ENCODE peak calls at places on chromosomes 16 and 17, in four cellular contexts. One of them, this sample, is unnamed.
A peak's percentile ranks its signal among the peaks of the same experiment; 100 is the strongest.

GRCh38 chr16:86595983-86596605 is 17.7 kb downstream of the FOXL1 start:
- DNase-seq in stimulated activated CD4-positive, alpha-beta T cell treated with anti-CD3 and anti-CD28 coated beads, TNF-alpha, amount 100 ng/mL, for 1 hour: no peak
- DNase-seq in fibroblast of the aortic adventitia: no peak
- DNase-seq in HuH-7: no peak
- DNase-seq in this sample: no peak

GRCh38 chr16:57863434-57864160 is 61.3 kb upstream of the KIFC3 start:
- DNase-seq in stimulated activated CD4-positive, alpha-beta T cell treated with anti-CD3 and anti-CD28 coated beads, TNF-alpha, amount 100 ng/mL, for 1 hour: no peak
- DNase-seq in fibroblast of the aortic adventitia: peak; percentile 86
- DNase-seq in HuH-7: no peak
- DNase-seq in this sample: peak; percentile 68

GRCh38 chr16:85350973-85351372 is 238.7 kb upstream of the CIBAR2 start:
- DNase-seq in fibroblast of the aortic adventitia: peak; percentile 90
- DNase-seq in stimulated activated CD4-positive, alpha-beta T cell treated with anti-CD3 and anti-CD28 coated beads, TNF-alpha, amount 100 ng/mL, for 1 hour: no peak
- DNase-seq in HuH-7: no peak
- DNase-seq in this sample: peak; percentile 17

GRCh38 chr17:15963670-15964110 is 18.8 kb downstream of the ADORA2B start:
- DNase-seq in stimulated activated CD4-positive, alpha-beta T cell treated with anti-CD3 and anti-CD28 coated beads, TNF-alpha, amount 100 ng/mL, for 1 hour: no peak
- DNase-seq in fibroblast of the aortic adventitia: peak; percentile 67
- DNase-seq in HuH-7: no peak
- DNase-seq in this sample: no peak

GRCh38 chr16:89009343-89010209 is 32.6 kb upstream of the CBFA2T3 start:
- DNase-seq in stimulated activated CD4-positive, alpha-beta T cell treated with anti-CD3 and anti-CD28 coated beads, TNF-alpha, amount 100 ng/mL, for 1 hour: no peak
- DNase-seq in HuH-7: peak; percentile 71
- DNase-seq in fibroblast of the aortic adventitia: peak; percentile 21
- DNase-seq in this sample: no peak

GRCh38 chr16:12971216-12971615 is 69.8 kb downstream of the SHISA9 start:
- DNase-seq in stimulated activated CD4-positive, alpha-beta T cell treated with anti-CD3 and anti-CD28 coated beads, TNF-alpha, amount 100 ng/mL, for 1 hour: no peak
- DNase-seq in fibroblast of the aortic adventitia: no peak
- DNase-seq in HuH-7: no peak
- DNase-seq in this sample: peak; percentile 22

GRCh38 chr16:12339686-12340085 is 363.2 kb downstream of the SNX29 start:
- DNase-seq in stimulated activated CD4-positive, alpha-beta T cell treated with anti-CD3 and anti-CD28 coated beads, TNF-alpha, amount 100 ng/mL, for 1 hour: no peak
- DNase-seq in fibroblast of the aortic adventitia: peak; percentile 51
- DNase-seq in HuH-7: no peak
- DNase-seq in this sample: no peak

GRCh38 chr17:42675984-42676423 is 790 bp downstream of the PLEKHH3 start:
- DNase-seq in HuH-7: peak; percentile 52
- DNase-seq in stimulated activated CD4-positive, alpha-beta T cell treated with anti-CD3 and anti-CD28 coated beads, TNF-alpha, amount 100 ng/mL, for 1 hour: no peak
- DNase-seq in fibroblast of the aortic adventitia: peak; percentile 41
- DNase-seq in this sample: no peak

GRCh38 chr16:15602285-15603044 is 40.5 kb downstream of the MARF1 start:
- DNase-seq in fibroblast of the aortic adventitia: no peak
- DNase-seq in stimulated activated CD4-positive, alpha-beta T cell treated with anti-CD3 and anti-CD28 coated beads, TNF-alpha, amount 100 ng/mL, for 1 hour: no peak
- DNase-seq in HuH-7: no peak
- DNase-seq in this sample: no peak

GRCh38 chr17:59415397-59415796 is 83.9 kb downstream of the YPEL2 start:
- DNase-seq in fibroblast of the aortic adventitia: no peak
- DNase-seq in stimulated activated CD4-positive, alpha-beta T cell treated with anti-CD3 and anti-CD28 coated beads, TNF-alpha, amount 100 ng/mL, for 1 hour: no peak
- DNase-seq in HuH-7: no peak
- DNase-seq in this sample: no peak

GRCh38 chr17:45149037-45149668 is 878 bp downstream of the HEXIM1 start:
- DNase-seq in HuH-7: peak; percentile 91
- DNase-seq in stimulated activated CD4-positive, alpha-beta T cell treated with anti-CD3 and anti-CD28 coated beads, TNF-alpha, amount 100 ng/mL, for 1 hour: no peak
- DNase-seq in fibroblast of the aortic adventitia: peak; percentile 78
- DNase-seq in this sample: peak; percentile 75

GRCh38 chr17:14143678-14144077 is 74.4 kb downstream of the COX10 start:
- DNase-seq in fibroblast of the aortic adventitia: no peak
- DNase-seq in HuH-7: no peak
- DNase-seq in stimulated activated CD4-positive, alpha-beta T cell treated with anti-CD3 and anti-CD28 coated beads, TNF-alpha, amount 100 ng/mL, for 1 hour: no peak
- DNase-seq in this sample: no peak

GRCh38 chr16:56848955-56849689 is 15.9 kb upstream of the SLC12A3 start:
- DNase-seq in fibroblast of the aortic adventitia: peak; percentile 79
- DNase-seq in stimulated activated CD4-positive, alpha-beta T cell treated with anti-CD3 and anti-CD28 coated beads, TNF-alpha, amount 100 ng/mL, for 1 hour: no peak
- DNase-seq in HuH-7: no peak
- DNase-seq in this sample: peak; percentile 68

GRCh38 chr16:85403693-85404092 is 209.4 kb upstream of the GSE1 start:
- DNase-seq in fibroblast of the aortic adventitia: no peak
- DNase-seq in HuH-7: no peak
- DNase-seq in stimulated activated CD4-positive, alpha-beta T cell treated with anti-CD3 and anti-CD28 coated beads, TNF-alpha, amount 100 ng/mL, for 1 hour: no peak
- DNase-seq in this sample: no peak

GRCh38 chr16:85425061-85425662 is 188.0 kb upstream of the GSE1 start:
- DNase-seq in fibroblast of the aortic adventitia: no peak
- DNase-seq in HuH-7: no peak
- DNase-seq in stimulated activated CD4-positive, alpha-beta T cell treated with anti-CD3 and anti-CD28 coated beads, TNF-alpha, amount 100 ng/mL, for 1 hour: no peak
- DNase-seq in this sample: no peak

GRCh38 chr16:54595636-54596035 is 309.0 kb upstream of the IRX3 start:
- DNase-seq in stimulated activated CD4-positive, alpha-beta T cell treated with anti-CD3 and anti-CD28 coated beads, TNF-alpha, amount 100 ng/mL, for 1 hour: no peak
- DNase-seq in fibroblast of the aortic adventitia: no peak
- DNase-seq in HuH-7: no peak
- DNase-seq in this sample: no peak